ENCODE peak calls at places on chromosomes 4 and X, in five cellular contexts. One of them, this sample, is unnamed.
A peak's percentile ranks its signal among the peaks of the same experiment; 100 is the strongest.

GRCh38 chr4:87502580-87503238 is 26.5 kb downstream of the SPARCL1 start:
- DNase-seq in fibroblast of pulmonary artery: peak; percentile 67
- DNase-seq in endothelial cell of umbilical vein: peak; percentile 73
- DNase-seq in heart left ventricle: no peak
- DNase-seq in foreskin fibroblast: peak; percentile 28
- DNase-seq in this sample: no peak

GRCh38 chr4:100356172-100356571 is 161.7 kb downstream of the EMCN start:
- DNase-seq in fibroblast of pulmonary artery: no peak
- DNase-seq in endothelial cell of umbilical vein: no peak
- DNase-seq in heart left ventricle: no peak
- DNase-seq in foreskin fibroblast: no peak
- DNase-seq in this sample: no peak

GRCh38 chr4:2800691-2801596 is 8.1 kb downstream of the SH3BP2 start:
- DNase-seq in endothelial cell of umbilical vein: peak; percentile 54
- DNase-seq in heart left ventricle: peak; percentile 81
- DNase-seq in foreskin fibroblast: peak; percentile 44
- DNase-seq in fibroblast of pulmonary artery: peak; percentile 86
- DNase-seq in this sample: no peak

GRCh38 chr4:119628281-119629141 is at the start of gene PDE5A:
- DNase-seq in heart left ventricle: peak; percentile 77
- DNase-seq in foreskin fibroblast: peak; percentile 74
- DNase-seq in endothelial cell of umbilical vein: peak; percentile 78
- DNase-seq in fibroblast of pulmonary artery: peak; percentile 71
- DNase-seq in this sample: no peak

GRCh38 chrX:70613295-70613694 is 168.7 kb downstream of the DLG3 start:
- DNase-seq in heart left ventricle: no peak
- DNase-seq in foreskin fibroblast: no peak
- DNase-seq in fibroblast of pulmonary artery: peak; percentile 3
- DNase-seq in endothelial cell of umbilical vein: no peak
- DNase-seq in this sample: no peak

GRCh38 chrX:31423575-31424284 is 351.9 kb upstream of the FTHL17 start:
- DNase-seq in foreskin fibroblast: peak; percentile 26
- DNase-seq in endothelial cell of umbilical vein: peak; percentile 44
- DNase-seq in fibroblast of pulmonary artery: peak; percentile 77
- DNase-seq in heart left ventricle: peak; percentile 31
- DNase-seq in this sample: peak; percentile 33

GRCh38 chr4:140186651-140187315 is 32.8 kb upstream of the MAML3 start:
- DNase-seq in foreskin fibroblast: peak; percentile 46
- DNase-seq in endothelial cell of umbilical vein: peak; percentile 65
- DNase-seq in heart left ventricle: no peak
- DNase-seq in fibroblast of pulmonary artery: peak; percentile 62
- DNase-seq in this sample: no peak

GRCh38 chr4:139007640-139008039 is 7.9 kb upstream of the NOCT start:
- DNase-seq in fibroblast of pulmonary artery: no peak
- DNase-seq in foreskin fibroblast: no peak
- DNase-seq in heart left ventricle: no peak
- DNase-seq in endothelial cell of umbilical vein: no peak
- DNase-seq in this sample: no peak

GRCh38 chr4:15194520-15194919 is 192.2 kb downstream of the CPEB2 start:
- DNase-seq in heart left ventricle: no peak
- DNase-seq in endothelial cell of umbilical vein: no peak
- DNase-seq in foreskin fibroblast: no peak
- DNase-seq in fibroblast of pulmonary artery: no peak
- DNase-seq in this sample: no peak

GRCh38 chr4:25863347-25863784 is 578 bp upstream of the SEL1L3 start:
- DNase-seq in heart left ventricle: no peak
- DNase-seq in foreskin fibroblast: no peak
- DNase-seq in endothelial cell of umbilical vein: no peak
- DNase-seq in fibroblast of pulmonary artery: no peak
- DNase-seq in this sample: no peak

GRCh38 chr4:152340818-152341217 is 195.1 kb downstream of the FBXW7 start:
- DNase-seq in fibroblast of pulmonary artery: no peak
- DNase-seq in endothelial cell of umbilical vein: no peak
- DNase-seq in foreskin fibroblast: no peak
- DNase-seq in heart left ventricle: no peak
- DNase-seq in this sample: no peak

GRCh38 chrX:115448146-115448545 is 112.8 kb upstream of the PLS3 start:
- DNase-seq in foreskin fibroblast: no peak
- DNase-seq in fibroblast of pulmonary artery: no peak
- DNase-seq in endothelial cell of umbilical vein: no peak
- DNase-seq in heart left ventricle: no peak
- DNase-seq in this sample: no peak

GRCh38 chr4:7970031-7970946 is 30.6 kb upstream of the AFAP1 start:
- DNase-seq in foreskin fibroblast: no peak
- DNase-seq in endothelial cell of umbilical vein: peak; percentile 12
- DNase-seq in heart left ventricle: no peak
- DNase-seq in fibroblast of pulmonary artery: peak; percentile 79
- DNase-seq in this sample: no peak
- H3K4me3 ChIP-seq in foreskin fibroblast: no peak overlapping the region
- H3K4me3 ChIP-seq in endothelial cell of umbilical vein: peak overlapping the region; percentile 22
- H3K4me3 ChIP-seq in heart left ventricle: no peak overlapping the region
- H3K4me3 ChIP-seq in fibroblast of pulmonary artery: peak overlapping the region; percentile 42
- H3K4me3 ChIP-seq in this sample: no peak overlapping the region

GRCh38 chr4:89486042-89486441 is 178.4 kb upstream of the GPRIN3 start:
- DNase-seq in heart left ventricle: no peak
- DNase-seq in fibroblast of pulmonary artery: peak; percentile 75
- DNase-seq in endothelial cell of umbilical vein: peak; percentile 86
- DNase-seq in foreskin fibroblast: no peak
- DNase-seq in this sample: peak; percentile 30
- TF ChIP-seq CTCF in heart left ventricle: no peak
- TF ChIP-seq CTCF in fibroblast of pulmonary artery: peak; percentile 62
- TF ChIP-seq CTCF in endothelial cell of umbilical vein: peak; percentile 43
- TF ChIP-seq CTCF in foreskin fibroblast: peak; percentile 41
- TF ChIP-seq CTCF in this sample: peak; percentile 42

GRCh38 chrX:108437789-108438623 is at the start of gene COL4A6:
- DNase-seq in heart left ventricle: peak; percentile 6
- DNase-seq in fibroblast of pulmonary artery: no peak
- DNase-seq in endothelial cell of umbilical vein: peak; percentile 26
- DNase-seq in foreskin fibroblast: no peak
- DNase-seq in this sample: no peak

GRCh38 chrX:108437354-108437753 is 868 bp downstream of the COL4A6 start:
- DNase-seq in endothelial cell of umbilical vein: peak; percentile 1
- DNase-seq in fibroblast of pulmonary artery: no peak
- DNase-seq in heart left ventricle: no peak
- DNase-seq in foreskin fibroblast: no peak
- DNase-seq in this sample: no peak

GRCh38 chrX:108439434-108439883 is at the start of gene COL4A5:
- DNase-seq in heart left ventricle: peak; percentile 51
- DNase-seq in foreskin fibroblast: peak; percentile 74
- DNase-seq in fibroblast of pulmonary artery: peak; percentile 92
- DNase-seq in endothelial cell of umbilical vein: peak; percentile 79
- DNase-seq in this sample: peak; percentile 40

GRCh38 chrX:108443065-108443464 is 3.4 kb downstream of the COL4A5 start:
- DNase-seq in endothelial cell of umbilical vein: peak; percentile 1
- DNase-seq in fibroblast of pulmonary artery: no peak
- DNase-seq in foreskin fibroblast: no peak
- DNase-seq in heart left ventricle: no peak
- DNase-seq in this sample: no peak

DNA sequence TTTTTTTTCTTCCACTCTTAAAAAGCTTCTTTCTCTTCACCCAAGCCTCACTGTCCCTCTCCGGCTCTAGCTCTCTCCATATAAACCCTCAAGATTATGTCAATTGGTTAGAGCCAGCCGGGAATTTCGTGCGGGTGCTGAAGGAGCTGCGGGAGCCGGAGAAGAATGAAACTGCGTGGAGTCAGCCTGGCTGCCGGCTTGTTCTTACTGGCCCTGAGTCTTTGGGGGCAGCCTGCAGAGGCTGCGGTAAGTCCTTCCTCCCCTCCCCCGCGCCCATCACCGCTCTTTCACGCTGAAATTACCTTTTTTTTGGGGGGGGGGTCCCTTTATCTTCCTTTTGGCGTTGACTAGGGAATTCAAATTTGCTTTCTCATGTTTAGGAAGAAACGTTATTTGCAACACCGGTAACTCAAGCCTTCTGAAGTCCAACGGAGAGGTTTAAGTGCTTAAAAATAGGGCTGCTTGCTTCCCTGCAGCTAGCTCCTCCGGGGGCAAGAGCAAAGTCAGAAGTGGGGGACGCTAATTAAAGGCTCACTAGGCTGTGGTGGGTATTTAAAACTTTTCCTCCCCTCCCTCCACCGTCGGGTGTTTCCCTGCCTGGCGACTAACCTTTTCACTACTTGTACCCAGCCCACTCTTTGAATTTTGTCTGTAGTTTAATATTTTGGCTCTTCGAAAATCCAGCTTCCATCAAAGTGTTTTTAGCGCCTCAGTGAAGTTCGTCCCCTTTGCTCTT is 491 bp downstream of the COL4A5 start:
- DNase-seq in heart left ventricle: peak; percentile 9
- DNase-seq in endothelial cell of umbilical vein: peak; percentile 55
- DNase-seq in foreskin fibroblast: peak; percentile 12
- DNase-seq in fibroblast of pulmonary artery: no peak
- DNase-seq in this sample: no peak
- H3K4me3 ChIP-seq in heart left ventricle: peak overlapping the region; percentile 67
- H3K4me3 ChIP-seq in endothelial cell of umbilical vein: peak overlapping the region; percentile 66
- H3K4me3 ChIP-seq in foreskin fibroblast: peak overlapping the region; percentile 67
- H3K4me3 ChIP-seq in fibroblast of pulmonary artery: peak overlapping the region; percentile 61
- H3K4me3 ChIP-seq in this sample: peak overlapping the region; percentile 59

DNA sequence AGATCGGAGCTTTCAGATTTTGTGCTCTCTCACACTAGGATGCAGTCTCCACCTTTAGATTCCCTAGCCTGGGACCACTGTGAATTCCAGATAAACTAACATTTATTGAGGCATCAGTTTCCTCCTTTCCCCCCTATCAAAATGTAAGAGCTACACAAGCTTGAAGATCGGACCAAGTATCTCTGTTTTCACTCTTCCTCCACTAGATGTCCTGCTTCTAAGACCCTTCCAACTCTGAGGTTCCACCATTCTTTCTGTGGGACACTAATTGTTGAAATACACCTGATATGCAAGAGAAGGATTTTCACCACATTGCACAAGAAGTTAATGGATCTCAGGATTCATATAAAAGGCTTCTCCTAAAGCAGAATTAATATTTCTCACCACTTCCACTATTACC is 43.0 kb upstream of the PHOX2B start:
- DNase-seq in heart left ventricle: no peak
- DNase-seq in foreskin fibroblast: no peak
- DNase-seq in fibroblast of pulmonary artery: no peak
- DNase-seq in endothelial cell of umbilical vein: no peak
- DNase-seq in this sample: no peak
- TF ChIP-seq CTCF in heart left ventricle: no peak
- TF ChIP-seq CTCF in foreskin fibroblast: no peak
- TF ChIP-seq CTCF in fibroblast of pulmonary artery: no peak
- TF ChIP-seq CTCF in endothelial cell of umbilical vein: no peak
- TF ChIP-seq CTCF in this sample: no peak

DNA sequence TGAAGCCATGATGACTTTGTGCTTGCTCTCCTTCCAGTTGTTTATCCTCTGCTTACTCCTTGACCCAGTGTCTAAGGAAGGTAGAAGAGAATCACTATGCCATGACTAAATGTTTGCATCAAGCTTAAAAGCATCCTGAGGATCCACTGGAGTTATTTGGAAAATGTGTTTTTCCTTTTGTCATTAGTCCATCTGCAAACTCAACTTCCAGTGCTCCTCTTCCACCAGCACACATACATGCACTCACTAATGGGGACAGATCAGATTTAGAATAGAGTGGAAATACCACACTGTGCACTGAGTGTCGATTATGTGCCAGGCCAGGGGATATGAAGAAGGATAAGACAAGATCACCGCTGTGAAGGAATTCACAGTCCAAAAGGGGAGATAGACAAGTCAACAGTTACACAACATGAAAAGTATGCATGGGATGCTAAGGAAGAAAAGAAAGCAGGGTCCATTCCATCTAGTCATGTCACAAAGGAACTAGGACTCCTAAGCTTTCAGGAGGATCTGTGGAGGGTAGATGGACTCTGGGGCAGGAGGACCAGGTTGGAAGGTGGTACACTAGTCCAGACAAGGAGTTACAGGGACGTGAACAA is 1.9 kb downstream of the OCIAD2 start:
- DNase-seq in heart left ventricle: no peak
- DNase-seq in foreskin fibroblast: no peak
- DNase-seq in fibroblast of pulmonary artery: peak; percentile 18
- DNase-seq in endothelial cell of umbilical vein: no peak
- DNase-seq in this sample: no peak
- H3K4me3 ChIP-seq in heart left ventricle: no peak overlapping the region
- H3K4me3 ChIP-seq in foreskin fibroblast: no peak overlapping the region
- H3K4me3 ChIP-seq in fibroblast of pulmonary artery: no peak overlapping the region
- H3K4me3 ChIP-seq in endothelial cell of umbilical vein: no peak overlapping the region
- H3K4me3 ChIP-seq in this sample: no peak overlapping the region

This sample was measured in HFF-Myc.